ENCODE peak calls at places on chromosomes 12 and 14, in six cellular contexts. T, Q, C, L, G and Z are unnamed samples.

GRCh38 chr14:95495538-95496025 is 20.9 kb downstream of the SYNE3 start:
- DNase-seq in T (peak), Q (peak), C (no peak), L (no peak), G (no peak), Z (no peak)

GRCh38 chr12:55009171-55009570 is 10.6 kb upstream of the NEUROD4 start:
- DNase-seq in T (no peak), Q (no peak), C (no peak), L (no peak), G (no peak), Z (no peak)

GRCh38 chr12:53381739-53382630 is 2.0 kb downstream of the SP1 start:
- DNase-seq in T (peak), Q (no peak), C (peak), L (peak), G (peak), Z (no peak)

GRCh38 chr14:75279739-75280447 is 1.3 kb downstream of the FOS start:
- DNase-seq in T (no peak), Q (no peak), C (no peak), L (no peak), G (no peak), Z (no peak)

GRCh38 chr12:57886590-57887363 is 40.2 kb upstream of the CTDSP2 start:
- DNase-seq in T (no peak), Q (no peak), C (no peak), L (no peak), G (no peak), Z (no peak)

GRCh38 chr12:29395356-29395755 is 14.4 kb upstream of the ERGIC2 start:
- DNase-seq in T (no peak), Q (no peak), C (no peak), L (no peak), G (no peak), Z (no peak)

GRCh38 chr12:509494-509893 is 49.8 kb downstream of the B4GALNT3 start:
- DNase-seq in T (no peak), Q (no peak), C (no peak), L (peak), G (no peak), Z (no peak)

GRCh38 chr12:66304296-66304915 is 2.1 kb downstream of the HELB start:
- DNase-seq in T (no peak), Q (no peak), C (no peak), L (no peak), G (no peak), Z (no peak)

GRCh38 chr12:68331500-68331868 is 678 bp downstream of the MDM1 start:
- DNase-seq in T (peak), Q (peak), C (peak), L (no peak), G (no peak), Z (no peak)

GRCh38 chr12:120762093-120762492 is 36.5 kb downstream of the ACADS start:
- DNase-seq in T (no peak), Q (no peak), C (no peak), L (no peak), G (no peak), Z (no peak)

GRCh38 chr12:51505363-51505762 is 80.7 kb downstream of the SLC4A8 start:
- DNase-seq in T (no peak), Q (no peak), C (no peak), L (no peak), G (no peak), Z (no peak)

GRCh38 chr12:21438643-21439042 is 1.2 kb downstream of the PYROXD1 start:
- DNase-seq in T (no peak), Q (no peak), C (peak), L (no peak), G (no peak), Z (no peak)

GRCh38 chr12:47527816-47528215 is 178.0 kb downstream of the RPAP3 start:
- DNase-seq in T (no peak), Q (no peak), C (no peak), L (peak), G (no peak), Z (no peak)

GRCh38 chr12:54591001-54591591 is 2.6 kb upstream of the PPP1R1A start:
- DNase-seq in T (no peak), Q (no peak), C (no peak), L (no peak), G (no peak), Z (no peak)

GRCh38 chr12:2483713-2484112 is 311.1 kb upstream of the FKBP4 start:
- DNase-seq in T (no peak), Q (no peak), C (no peak), L (no peak), G (no peak), Z (no peak)

GRCh38 chr14:50667491-50668007 is 557 bp downstream of the SAV1 start:
- DNase-seq in T (no peak), Q (peak), C (no peak), L (no peak), G (no peak), Z (no peak)

GRCh38 chr12:121248611-121249010 is 38.7 kb downstream of the P2RX4 start:
- DNase-seq in T (no peak), Q (peak), C (no peak), L (no peak), G (no peak), Z (no peak)

GRCh38 chr14:104094056-104094708 is 8.7 kb downstream of the ASPG start:
- DNase-seq in T (no peak), Q (no peak), C (no peak), L (no peak), G (no peak), Z (no peak)

GRCh38 chr12:91523831-91524230 is 341.2 kb upstream of the DCN start:
- DNase-seq in T (no peak), Q (no peak), C (no peak), L (no peak), G (no peak), Z (no peak)

GRCh38 chr14:28596336-28596735 is 170.3 kb upstream of the FOXG1 start:
- DNase-seq in T (no peak), Q (no peak), C (no peak), L (no peak), G (no peak), Z (no peak)